ENCODE peak calls at places on chromosomes 7 and 10, in four cellular contexts. F, P, N and L are unnamed samples.

GRCh38 chr7:139730746-139731612 is 46.8 kb downstream of the HIPK2 start:
- DNase-seq in P (no peak), N (no peak), F (no peak), L (no peak)

GRCh38 chr10:52609071-52609470 is 163.5 kb downstream of the MBL2 start:
- DNase-seq in N (no peak), F (no peak), P (no peak), L (no peak)

GRCh38 chr10:109934958-109935793 is 11.9 kb upstream of the XPNPEP1 start:
- DNase-seq in N (no peak), F (peak), P (peak), L (no peak)

GRCh38 chr10:121927361-121927840 is 430 bp downstream of the ATE1 start:
- DNase-seq in F (peak), N (peak), P (peak), L (peak)

GRCh38 chr7:115933463-115933862 is 97.1 kb downstream of the TFEC start:
- DNase-seq in P (no peak), F (no peak), N (no peak), L (no peak)

GRCh38 chr10:69460576-69461242 is 9.4 kb downstream of the TSPAN15 start:
- DNase-seq in P (no peak), N (no peak), F (no peak), L (no peak)

GRCh38 chr10:28678687-28679457 is 1.6 kb downstream of the BAMBI start:
- DNase-seq in N (peak), P (no peak), F (no peak), L (peak)

GRCh38 chr10:42960491-42961155 is 116.2 kb upstream of the RET start:
- DNase-seq in F (peak), N (no peak), P (no peak), L (no peak)

GRCh38 chr10:68489919-68490318 is 18.1 kb upstream of the DNA2 start:
- DNase-seq in N (no peak), P (no peak), F (no peak), L (no peak)

GRCh38 chr7:119572132-119572531 is 700.8 kb upstream of the KCND2 start:
- DNase-seq in N (no peak), P (no peak), F (peak), L (no peak)

DNA sequence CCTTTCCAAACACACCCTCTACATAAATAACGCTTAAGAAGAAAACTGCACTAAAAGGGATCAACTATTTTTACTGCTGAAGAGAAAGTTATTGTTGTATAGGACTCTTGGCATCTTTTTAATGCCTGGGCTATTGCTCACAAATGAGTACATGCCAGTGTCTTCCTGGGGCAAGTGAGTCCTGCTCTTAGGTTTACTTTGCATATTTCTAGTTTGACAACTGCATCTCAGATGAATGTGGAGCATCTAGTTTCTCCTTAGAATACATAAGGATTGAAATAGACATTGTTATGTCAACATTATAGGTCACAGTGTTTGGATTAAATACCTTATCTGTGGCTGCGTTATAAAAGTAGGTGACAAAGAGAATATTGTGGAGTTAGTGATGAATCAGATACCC is 44.5 kb downstream of the PSMC2 start:
- DNase-seq in F (no peak), P (no peak), N (no peak), L (no peak)
- H2AFZ ChIP-seq in F (no peak), P (no peak), N (peak), L (no peak)

DNA sequence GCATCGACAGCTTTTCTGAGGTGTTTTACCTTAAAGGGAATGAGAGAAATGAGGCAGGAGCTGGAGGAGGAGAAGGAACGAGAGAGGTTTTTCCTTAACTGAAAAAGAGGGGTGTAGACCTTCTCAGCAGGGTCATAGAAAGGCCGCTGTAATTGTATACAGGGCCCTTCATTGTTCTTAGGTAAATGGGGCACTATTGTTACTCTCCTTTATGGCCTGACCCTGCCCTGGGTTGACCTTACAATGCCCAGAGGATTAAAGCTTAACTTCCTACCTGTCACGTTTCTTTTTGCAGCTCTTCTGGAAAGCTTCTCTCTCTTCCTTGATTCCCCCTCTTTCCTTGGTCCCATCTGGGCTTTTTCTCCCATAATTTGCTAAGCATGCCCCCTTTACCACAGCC is 13.7 kb upstream of the PDLIM1 start:
- DNase-seq in P (no peak), N (no peak), F (no peak), L (no peak)
- H3K4me2 ChIP-seq in P (no peak), N (peak), F (no peak), L (peak)

DNA sequence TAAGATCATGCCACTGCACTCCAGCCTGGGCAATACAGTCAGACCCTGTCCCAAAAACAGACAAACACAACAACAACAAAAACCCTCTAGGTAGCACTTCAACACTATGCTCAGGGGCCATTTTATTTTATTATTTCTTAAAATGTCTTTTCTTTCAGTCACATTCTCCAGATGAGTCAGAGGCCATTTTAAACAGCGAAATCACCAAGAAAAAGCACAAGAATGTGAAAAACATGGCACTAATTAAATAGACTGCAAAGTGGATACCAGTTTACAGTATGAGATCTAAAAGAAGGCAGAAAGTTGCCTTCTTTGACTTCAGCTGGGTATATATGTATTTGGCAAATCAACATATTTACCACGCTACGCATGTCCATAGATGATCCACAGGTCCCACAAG is 6.1 kb upstream of the FGL2 start:
- DNase-seq in P (no peak), N (no peak), F (no peak), L (no peak)
- H2AFZ ChIP-seq in P (no peak), N (no peak), F (no peak), L (no peak)

DNA sequence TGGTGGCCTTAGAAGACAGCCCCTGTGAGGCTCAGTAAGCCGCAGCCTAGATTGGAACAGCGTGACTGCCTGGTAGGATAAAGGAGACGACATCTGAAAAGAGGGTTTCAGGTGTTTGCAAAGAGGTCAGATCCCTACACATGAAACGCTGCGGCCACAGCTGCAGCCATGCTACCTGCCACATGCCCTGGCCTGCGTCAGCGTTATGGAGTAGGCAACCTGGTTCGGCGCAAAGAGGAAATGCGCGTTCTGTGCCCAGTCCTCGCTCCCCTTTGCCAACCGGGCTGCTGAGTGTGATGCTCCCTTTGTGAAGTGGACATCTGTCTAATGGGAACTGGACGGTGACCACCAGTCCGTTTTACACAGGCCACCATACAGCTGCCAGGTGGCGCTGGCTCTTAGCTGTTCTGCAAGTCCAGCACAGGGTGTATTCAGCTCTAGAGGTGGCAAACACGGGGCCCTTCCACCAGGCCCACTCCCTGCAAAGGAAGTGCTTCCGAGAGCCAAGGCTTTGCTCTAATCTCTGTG is 160.3 kb downstream of the CELF2 start:
- DNase-seq in F (no peak), N (peak), P (peak), L (no peak)
- H3K4me2 ChIP-seq in F (no peak), N (peak), P (peak), L (no peak)

GRCh38 chr7:84844771-84845170 is 342.1 kb downstream of the SEMA3D start:
- DNase-seq in N (no peak), P (no peak), F (no peak), L (no peak)

GRCh38 chr7:84845971-84846370 is 340.9 kb downstream of the SEMA3D start:
- DNase-seq in F (no peak), N (no peak), P (no peak), L (no peak)

GRCh38 chr7:84848219-84848973 is 338.5 kb downstream of the SEMA3D start:
- DNase-seq in F (no peak), P (no peak), N (no peak), L (no peak)

GRCh38 chr7:84847790-84848189 is 339.1 kb downstream of the SEMA3D start:
- DNase-seq in F (no peak), N (no peak), P (no peak), L (no peak)

GRCh38 chr7:84847038-84847437 is 339.8 kb downstream of the SEMA3D start:
- DNase-seq in N (no peak), P (no peak), F (no peak), L (no peak)
- H2AFZ ChIP-seq in N (no peak), P (no peak), F (no peak), L (no peak)

DNA sequence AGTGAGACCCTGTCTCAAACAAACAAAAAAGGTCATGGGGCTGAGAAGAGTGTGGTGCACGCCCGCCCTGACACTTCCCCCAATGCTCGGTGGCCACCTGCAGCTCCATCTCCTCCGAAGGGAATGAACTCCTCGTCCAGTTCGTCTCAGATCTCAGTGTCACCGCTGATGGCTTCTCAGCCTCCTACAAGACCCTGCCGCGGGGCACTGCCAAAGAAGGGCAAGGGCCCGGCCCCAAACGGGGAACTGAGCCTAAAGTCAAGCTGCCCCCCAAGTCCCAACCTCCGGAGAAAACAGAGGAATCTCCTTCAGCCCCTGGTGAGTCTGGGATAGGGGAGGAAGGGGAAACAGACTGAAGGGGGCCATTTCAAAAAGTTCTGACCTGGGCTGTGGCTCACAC is 4.2 kb downstream of the PCOLCE start:
- DNase-seq in F (no peak), N (no peak), P (no peak), L (no peak)
- H3K4me2 ChIP-seq in F (peak), N (no peak), P (no peak), L (no peak)

GRCh38 chr10:35731828-35732227 is 89.7 kb upstream of the FZD8 start:
- DNase-seq in N (no peak), F (no peak), P (no peak), L (no peak)

GRCh38 chr10:35722636-35723420 is 80.7 kb upstream of the FZD8 start:
- DNase-seq in F (no peak), N (no peak), P (no peak), L (no peak)

GRCh38 chr10:35726850-35727249 is 84.8 kb upstream of the FZD8 start:
- DNase-seq in F (no peak), N (no peak), P (no peak), L (no peak)

GRCh38 chr10:35723992-35724391 is 81.9 kb upstream of the FZD8 start:
- DNase-seq in N (no peak), P (no peak), F (no peak), L (no peak)

DNA sequence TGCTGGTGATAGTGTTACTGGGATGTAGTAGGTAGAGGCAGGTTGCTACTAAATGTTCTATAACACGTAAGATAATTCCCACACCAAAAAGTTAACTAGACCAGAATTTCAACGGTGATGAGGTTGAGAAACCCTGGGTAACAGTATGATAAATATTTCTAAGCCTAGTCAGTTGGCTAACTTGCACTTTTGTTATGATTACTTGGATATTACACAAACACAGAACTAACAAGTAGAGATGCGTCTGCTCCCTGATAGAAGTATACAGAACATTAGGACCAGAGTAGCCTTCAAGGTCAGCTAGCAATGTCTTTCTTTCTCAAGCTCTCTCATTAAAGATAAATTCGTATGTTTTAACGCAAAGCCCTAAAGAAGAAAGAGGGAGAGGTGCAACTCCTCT is 86.2 kb upstream of the FZD8 start:
- DNase-seq in F (no peak), P (no peak), N (no peak), L (no peak)
- H2AFZ ChIP-seq in F (no peak), P (no peak), N (no peak), L (no peak)

GRCh38 chr10:6579904-6580278 is at the start of gene PRKCQ:
- DNase-seq in P (no peak), N (no peak), F (peak), L (no peak)
- H3K4me2 ChIP-seq in P (peak), N (peak), F (peak), L (peak)